ENCODE peak calls at places on chromosomes 5 and 9, in seven cellular contexts. J is MM.1S, P is A549, Q is fibroblast of lung, T is adrenal gland, X is Peyer's patch, D is brain microvascular endothelial cell. S is an unnamed sample.

GRCh38 chr9:3087697-3088096 is 243.8 kb upstream of the PUM3 start:
- DNase-seq in Q (no peak), J (no peak), D (no peak), X (no peak), P (no peak), T (no peak), S (no peak)

GRCh38 chr9:1208185-1208584 is 158.0 kb downstream of the DMRT2 start:
- DNase-seq in D (peak; percentile 41), Q (peak; percentile 52), X (no peak), T (no peak), J (no peak), P (no peak), S (no peak)

GRCh38 chr5:54443264-54443663 is 12.2 kb upstream of the HSPB3 start:
- DNase-seq in J (peak; percentile 57), P (peak; percentile 33), Q (peak; percentile 25), X (no peak), D (peak; percentile 51), T (no peak), S (no peak)

GRCh38 chr5:138824924-138825863 is 49.9 kb downstream of the LRRTM2 start:
- DNase-seq in X (no peak), T (no peak), J (peak; percentile 32), Q (no peak), P (peak; percentile 11), D (peak; percentile 28), S (no peak)

GRCh38 chr9:122016789-122017188 is 76.3 kb downstream of the TTLL11 start:
- DNase-seq in P (no peak), X (no peak), D (no peak), J (no peak), Q (no peak), T (no peak), S (no peak)

GRCh38 chr9:113299800-113300292 is 3.3 kb downstream of the RNF183 start:
- DNase-seq in X (no peak), J (no peak), P (peak; percentile 17), Q (no peak), T (no peak), D (no peak), S (no peak)

GRCh38 chr5:113546711-113547159 is 33.2 kb downstream of the YTHDC2 start:
- DNase-seq in J (no peak), D (peak; percentile 11), T (no peak), Q (peak; percentile 93), P (no peak), X (no peak), S (no peak)

GRCh38 chr5:113050606-113051391 is 74.2 kb downstream of the DCP2 start:
- DNase-seq in T (peak; percentile 44), P (no peak), J (peak; percentile 72), X (no peak), Q (peak; percentile 87), D (peak; percentile 65), S (no peak)

GRCh38 chr9:93052791-93053540 is 5.5 kb upstream of the SUSD3 start:
- DNase-seq in J (no peak), Q (no peak), P (no peak), T (no peak), D (no peak), X (no peak), S (peak; percentile 67)
- TF ChIP-seq CTCF in J (no peak), Q (no peak), P (no peak), T (no peak), D (no peak), X (no peak), S (no peak)

DNA sequence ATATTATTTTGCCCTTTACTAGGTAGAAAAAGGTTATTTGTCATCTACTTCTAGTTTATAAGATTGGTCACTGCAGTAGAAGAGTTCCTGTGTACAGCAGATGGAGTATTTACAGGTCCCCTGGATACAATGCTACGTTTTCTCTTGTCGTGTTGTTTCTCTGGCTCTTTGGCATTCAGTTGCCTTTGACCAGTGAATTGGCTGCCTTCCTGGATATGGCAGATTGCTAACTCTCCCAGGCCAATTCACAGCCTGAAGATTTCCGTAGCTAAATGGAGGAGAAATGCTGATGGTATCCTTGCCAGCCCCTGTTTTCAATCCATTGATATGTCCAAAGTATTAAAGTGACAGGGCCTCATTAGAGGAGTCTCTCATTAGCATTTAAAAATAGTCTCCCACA is 32.5 kb upstream of the GNAQ start:
- DNase-seq in P (no peak), Q (peak; percentile 22), J (no peak), D (no peak), T (no peak), X (no peak), S (no peak)
- H3K27ac ChIP-seq in P (no peak overlapping the region), Q (no peak overlapping the region), J (no peak overlapping the region), D (no peak overlapping the region), T (no peak overlapping the region), X (no peak overlapping the region), S (no peak overlapping the region)

GRCh38 chr9:137300607-137301085 is 1.4 kb downstream of the NRARP start:
- DNase-seq in P (peak; percentile 73), T (no peak), D (no peak), Q (no peak), X (no peak), J (no peak), S (no peak)

GRCh38 chr9:137299938-137300337 is 2.1 kb downstream of the NRARP start:
- DNase-seq in X (no peak), D (no peak), Q (no peak), P (no peak), J (no peak), T (no peak), S (no peak)

GRCh38 chr9:137303031-137303892 is 1.2 kb upstream of the NRARP start:
- DNase-seq in X (no peak), P (no peak), T (no peak), J (no peak), D (no peak), Q (no peak), S (peak; percentile 47)

GRCh38 chr9:137302176-137303030 is at the start of gene NRARP:
- DNase-seq in T (peak; percentile 77), X (peak; percentile 92), P (peak; percentile 89), D (peak; percentile 67), J (peak; percentile 87), Q (peak; percentile 70), S (peak; percentile 94)

DNA sequence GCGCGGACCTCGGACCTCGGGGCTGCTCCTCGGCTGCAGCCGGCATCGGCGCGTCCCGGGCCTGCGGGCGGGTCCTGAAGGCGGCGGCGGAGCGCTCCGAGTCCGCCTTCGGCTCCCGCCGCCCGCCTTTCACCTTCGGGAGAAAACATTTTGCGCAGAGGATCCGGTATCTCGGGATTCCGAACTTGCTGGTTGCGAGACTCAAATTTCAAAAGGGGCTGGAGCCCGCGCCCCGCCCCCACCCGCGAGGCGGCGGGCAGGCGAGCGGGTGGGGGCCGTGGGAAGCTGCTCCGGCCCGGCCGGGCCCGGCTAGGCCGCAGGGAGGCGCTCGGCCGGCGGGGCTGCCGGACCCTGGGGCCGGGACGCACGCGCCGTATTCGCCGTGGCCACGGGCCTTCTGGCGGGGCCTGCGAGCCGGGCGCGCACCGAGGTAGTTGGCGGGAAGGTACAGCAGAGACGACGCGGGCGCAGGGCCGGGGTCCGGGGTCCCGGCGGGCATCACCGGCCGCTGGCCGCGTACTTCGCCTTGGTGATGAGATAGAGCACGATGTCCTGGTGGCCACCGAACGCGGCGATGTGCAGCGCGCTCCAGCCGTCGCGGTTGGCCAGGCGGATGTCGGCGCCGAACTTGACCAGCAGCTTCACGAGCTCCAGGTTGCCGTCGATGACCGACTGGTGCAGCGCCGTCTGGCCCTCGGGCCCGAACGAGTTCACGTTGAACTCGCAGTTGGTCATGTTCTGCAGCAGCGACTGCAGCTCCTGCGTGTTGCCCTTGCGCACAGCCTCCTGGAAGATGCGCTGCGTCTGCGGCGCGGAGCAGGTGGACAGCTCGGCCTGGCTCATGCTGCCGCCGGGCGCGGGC is 754 bp downstream of the NRARP start:
- DNase-seq in T (no peak), X (no peak), Q (peak; percentile 58), D (no peak), P (peak; percentile 85), J (no peak), S (peak; percentile 58)
- TF ChIP-seq CTCF in T (no peak), X (peak; percentile 22), Q (no peak), D (no peak), P (peak; percentile 47), J (no peak), S (peak; percentile 7)

GRCh38 chr5:151699071-151699901 is 12.6 kb upstream of the SPARC start:
- DNase-seq in P (peak; percentile 77), X (no peak), Q (peak; percentile 99), J (no peak), D (peak; percentile 98), T (peak; percentile 86), S (no peak)
- H3K27ac ChIP-seq in P (peak overlapping the region; percentile 93), X (peak overlapping the region; percentile 75), Q (peak overlapping the region; percentile 92), J (no peak overlapping the region), D (peak overlapping the region; percentile 99), T (peak overlapping the region; percentile 94), S (peak overlapping the region; percentile 76)

GRCh38 chr9:127707766-127708165 is 978 bp downstream of the CFAP157 start:
- DNase-seq in X (no peak), J (peak; percentile 12), T (no peak), D (no peak), Q (no peak), P (peak; percentile 44), S (no peak)
- TF ChIP-seq CTCF in X (peak; percentile 19), J (peak; percentile 25), T (no peak), D (no peak), Q (no peak), P (no peak), S (no peak)

GRCh38 chr5:178086266-178086665 is 27.1 kb upstream of the N4BP3 start:
- DNase-seq in D (no peak), T (no peak), Q (no peak), J (no peak), P (no peak), X (no peak), S (no peak)

GRCh38 chr5:178080618-178081410 is 32.5 kb upstream of the N4BP3 start:
- DNase-seq in X (no peak), T (no peak), J (no peak), P (no peak), D (no peak), Q (no peak), S (no peak)

GRCh38 chr5:178080056-178080455 is 33.3 kb upstream of the N4BP3 start:
- DNase-seq in D (no peak), Q (no peak), X (no peak), J (no peak), P (no peak), T (no peak), S (no peak)

GRCh38 chr5:178081571-178082244 is 31.6 kb upstream of the N4BP3 start:
- DNase-seq in P (no peak), J (no peak), X (no peak), T (no peak), Q (no peak), D (no peak), S (no peak)

DNA sequence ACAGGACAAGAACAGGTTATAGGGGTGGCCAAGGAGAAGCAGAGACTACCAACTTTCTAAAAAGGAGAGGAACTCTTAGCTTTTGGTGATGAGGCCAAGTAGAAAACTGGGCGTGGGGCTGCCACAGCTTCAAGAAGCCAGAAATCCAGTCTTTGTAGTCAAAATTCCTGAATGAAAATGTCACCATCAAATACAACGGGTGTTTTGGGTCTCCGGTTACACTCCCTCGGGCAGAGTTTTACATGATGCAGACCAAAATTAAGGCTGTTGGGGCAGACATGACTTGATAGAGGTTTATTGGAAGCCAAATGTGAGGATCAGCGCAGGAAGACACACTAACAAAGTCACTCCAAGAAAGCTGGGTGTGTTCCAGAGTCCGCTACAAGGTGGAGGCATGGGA is 29.4 kb upstream of the N4BP3 start:
- DNase-seq in J (no peak), Q (no peak), P (no peak), T (no peak), D (no peak), X (no peak), S (no peak)
- H3K27ac ChIP-seq in J (no peak overlapping the region), Q (no peak overlapping the region), P (no peak overlapping the region), T (no peak overlapping the region), D (no peak overlapping the region), X (no peak overlapping the region), S (no peak overlapping the region)